ENCODE peak calls at places on chromosomes 6 and 20, in five cellular contexts. T is HepG2, X is K562, Y is A549, D is GM12878. F is an unnamed sample. For H3K4me1, the result is how much of the 10 kb centered on the place peaks cover.

GRCh38 chr6:110270166-110270565 is 88.0 kb downstream of the METTL24 start:
- DNase-seq in T (no peak), X (no peak), Y (no peak), D (no peak), F (peak)

GRCh38 chr6:141451508-141452353 is 681.0 kb upstream of the GJE1 start:
- DNase-seq in T (no peak), X (no peak), Y (peak), D (no peak), F (peak)

GRCh38 chr6:139981810-139982550 is 607.5 kb upstream of the CITED2 start:
- DNase-seq in T (no peak), X (no peak), Y (peak), D (no peak), F (peak)

GRCh38 chr6:161836643-161837448 is 563.0 kb upstream of the AGPAT4 start:
- DNase-seq in T (peak), X (no peak), Y (peak), D (no peak), F (peak)

GRCh38 chr6:108737594-108738546 is 110.4 kb upstream of the ARMC2 start:
- DNase-seq in T (no peak), X (peak), Y (peak), D (no peak), F (no peak)

GRCh38 chr6:161748535-161749386 is 474.9 kb upstream of the AGPAT4 start:
- DNase-seq in T (peak), X (peak), Y (peak), D (no peak), F (peak)

GRCh38 chr6:134908906-134909516 is 40.9 kb downstream of the ALDH8A1 start:
- DNase-seq in T (peak), X (no peak), Y (peak), D (no peak), F (no peak)

GRCh38 chr20:58795181-58795922 is 55.4 kb downstream of the GNAS-AS1 start:
- DNase-seq in T (no peak), X (no peak), Y (no peak), D (no peak), F (no peak)

GRCh38 chr20:43040427-43040826 is 149.3 kb downstream of the PTPRT start:
- DNase-seq in T (peak), X (peak), Y (peak), D (no peak), F (peak)

GRCh38 chr20:49659096-49659495 is 54.6 kb downstream of the B4GALT5 start:
- DNase-seq in T (no peak), X (no peak), Y (no peak), D (no peak), F (no peak)

GRCh38 chr6:113147544-113147943 is 709.6 kb upstream of the MARCKS start:
- DNase-seq in T (no peak), X (no peak), Y (no peak), D (no peak), F (no peak)

GRCh38 chr6:44731485-44732095 is 344.1 kb downstream of the CDC5L start:
- DNase-seq in T (no peak), X (no peak), Y (no peak), D (no peak), F (no peak)

GRCh38 chr20:480044-480443 is 17.7 kb upstream of the TBC1D20 start:
- DNase-seq in T (no peak), X (no peak), Y (no peak), D (no peak), F (no peak)

GRCh38 chr6:38644951-38645350 is 5.2 kb upstream of the BTBD9 start:
- DNase-seq in T (no peak), X (no peak), Y (no peak), D (no peak), F (no peak)

GRCh38 chr20:63183422-63184146 is 32.3 kb downstream of the YTHDF1 start:
- DNase-seq in T (peak), X (peak), Y (peak), D (no peak), F (peak)
- TF ChIP-seq JUNB in T (no peak), X (no peak), Y (no peak), D (no peak), F (no peak)

DNA sequence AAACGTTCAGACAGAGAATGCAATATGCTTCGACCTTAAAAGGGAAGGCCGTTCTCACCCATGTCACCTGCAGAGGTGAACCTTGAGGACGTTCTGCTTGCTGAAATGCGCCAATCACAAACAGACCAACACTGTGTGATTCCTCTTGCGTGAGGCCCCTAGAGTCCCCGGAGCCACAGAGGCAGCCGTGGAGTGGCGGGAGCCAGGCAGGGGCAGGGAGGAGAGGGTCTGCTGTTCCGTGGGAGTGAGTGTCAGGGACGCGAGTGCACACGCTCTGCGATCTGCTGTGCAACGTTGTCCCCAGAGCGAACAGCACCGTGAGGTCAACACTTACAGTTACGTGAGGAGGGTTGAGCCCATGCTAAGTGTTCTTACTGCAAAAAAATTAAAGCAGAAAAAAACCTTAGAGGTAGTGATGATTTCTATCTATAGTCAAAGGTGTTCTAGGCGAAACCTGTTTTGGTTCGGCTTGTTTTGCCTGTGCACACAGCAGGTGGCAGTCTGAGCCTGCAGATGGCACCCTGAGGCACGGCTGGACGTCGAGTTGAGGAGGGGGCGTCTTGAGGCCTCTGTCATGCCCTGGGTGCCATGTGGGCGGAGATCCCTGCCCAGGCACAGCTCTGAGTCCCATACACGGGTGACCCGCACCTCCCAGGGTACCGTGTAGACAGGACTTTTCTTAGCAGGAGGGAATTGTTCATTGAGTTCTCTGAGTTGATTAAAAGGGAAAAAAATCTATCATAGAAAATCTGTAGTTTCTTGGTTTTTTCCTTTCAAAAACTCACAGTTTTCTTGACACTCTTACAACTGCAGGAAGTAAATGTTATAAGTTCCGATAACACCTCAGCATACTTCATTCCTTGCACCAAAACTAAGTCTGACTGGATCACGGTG is 71.8 kb upstream of the FRMD1 start:
- DNase-seq in T (no peak), X (no peak), Y (peak), D (no peak), F (peak)
- TF ChIP-seq CTCF in T (peak), X (peak), Y (peak), D (no peak), F (peak)

GRCh38 chr6:118318648-118319047 is 229.4 kb upstream of the PLN start:
- DNase-seq in T (no peak), X (no peak), Y (no peak), D (no peak), F (no peak)
- H3K4me1 ChIP-seq in T (under half), X (under half), Y (under half), D (under half), F (under half)

GRCh38 chr6:143694013-143694412 is 16.2 kb downstream of the PHACTR2 start:
- DNase-seq in T (no peak), X (no peak), Y (no peak), D (no peak), F (no peak)
- TF ChIP-seq JUNB in T (no peak), X (no peak), Y (no peak), D (no peak), F (no peak)

F was measured in GM23338.